ENCODE peak calls at places on chromosomes 4 and X, in seven cellular contexts. One of them, this sample, is unnamed.

GRCh38 chr4:25406081-25406692 is 29.1 kb downstream of the ANAPC4 start:
- DNase-seq in tibial nerve: no peak
- DNase-seq in uterus: peak; percentile 24
- DNase-seq in endothelial cell of umbilical vein: no peak
- DNase-seq in thyroid gland: no peak
- DNase-seq in cardiac muscle cell: no peak
- DNase-seq in body of pancreas: no peak
- DNase-seq in this sample: no peak

GRCh38 chr4:36944227-36944626 is 300.3 kb upstream of the NWD2 start:
- DNase-seq in tibial nerve: no peak
- DNase-seq in uterus: no peak
- DNase-seq in endothelial cell of umbilical vein: no peak
- DNase-seq in thyroid gland: no peak
- DNase-seq in cardiac muscle cell: no peak
- DNase-seq in body of pancreas: no peak
- DNase-seq in this sample: no peak

GRCh38 chr4:28811025-28811424 is 1909.1 kb upstream of the PCDH7 start:
- DNase-seq in tibial nerve: no peak
- DNase-seq in uterus: no peak
- DNase-seq in endothelial cell of umbilical vein: no peak
- DNase-seq in thyroid gland: no peak
- DNase-seq in cardiac muscle cell: no peak
- DNase-seq in body of pancreas: no peak
- DNase-seq in this sample: no peak

GRCh38 chr4:123299212-123299651 is 97.4 kb upstream of the SPRY1 start:
- DNase-seq in tibial nerve: no peak
- DNase-seq in uterus: no peak
- DNase-seq in endothelial cell of umbilical vein: peak; percentile 13
- DNase-seq in thyroid gland: no peak
- DNase-seq in cardiac muscle cell: no peak
- DNase-seq in body of pancreas: no peak
- DNase-seq in this sample: no peak

GRCh38 chr4:22410645-22411247 is 105.1 kb downstream of the ADGRA3 start:
- DNase-seq in tibial nerve: no peak
- DNase-seq in uterus: no peak
- DNase-seq in endothelial cell of umbilical vein: peak; percentile 36
- DNase-seq in thyroid gland: no peak
- DNase-seq in cardiac muscle cell: peak; percentile 32
- DNase-seq in body of pancreas: no peak
- DNase-seq in this sample: no peak

GRCh38 chrX:145848857-145849256 is 31.2 kb downstream of the SLITRK2 start:
- DNase-seq in tibial nerve: no peak
- DNase-seq in uterus: no peak
- DNase-seq in endothelial cell of umbilical vein: no peak
- DNase-seq in thyroid gland: no peak
- DNase-seq in cardiac muscle cell: no peak
- DNase-seq in body of pancreas: no peak
- DNase-seq in this sample: no peak

GRCh38 chr4:141041021-141041476 is 92.2 kb downstream of the RNF150 start:
- DNase-seq in tibial nerve: no peak
- DNase-seq in uterus: no peak
- DNase-seq in endothelial cell of umbilical vein: no peak
- DNase-seq in thyroid gland: no peak
- DNase-seq in cardiac muscle cell: no peak
- DNase-seq in body of pancreas: no peak
- DNase-seq in this sample: no peak

GRCh38 chrX:9530848-9531274 is 66.0 kb downstream of the TBL1X start:
- DNase-seq in tibial nerve: peak; percentile 24
- DNase-seq in uterus: peak; percentile 79
- DNase-seq in endothelial cell of umbilical vein: peak; percentile 68
- DNase-seq in thyroid gland: peak; percentile 77
- DNase-seq in cardiac muscle cell: peak; percentile 94
- DNase-seq in body of pancreas: peak; percentile 75
- DNase-seq in this sample: peak; percentile 71

GRCh38 chr4:38859501-38859900 is 2.9 kb upstream of the TLR6 start:
- DNase-seq in tibial nerve: no peak
- DNase-seq in uterus: no peak
- DNase-seq in endothelial cell of umbilical vein: no peak
- DNase-seq in thyroid gland: no peak
- DNase-seq in cardiac muscle cell: no peak
- DNase-seq in body of pancreas: no peak
- DNase-seq in this sample: no peak

GRCh38 chrX:103918050-103918449 is 44.4 kb upstream of the TMSB15B start:
- DNase-seq in tibial nerve: peak; percentile 14
- DNase-seq in uterus: peak; percentile 57
- DNase-seq in endothelial cell of umbilical vein: peak; percentile 59
- DNase-seq in thyroid gland: peak; percentile 23
- DNase-seq in cardiac muscle cell: peak; percentile 86
- DNase-seq in body of pancreas: peak; percentile 63
- DNase-seq in this sample: peak; percentile 59

GRCh38 chrX:129651756-129652564 is 2.8 kb downstream of the APLN start:
- DNase-seq in tibial nerve: no peak
- DNase-seq in uterus: no peak
- DNase-seq in endothelial cell of umbilical vein: no peak
- DNase-seq in thyroid gland: no peak
- DNase-seq in cardiac muscle cell: peak; percentile 16
- DNase-seq in body of pancreas: no peak
- DNase-seq in this sample: no peak

GRCh38 chr4:103996637-103997036 is 276.9 kb upstream of the TACR3 start:
- DNase-seq in tibial nerve: no peak
- DNase-seq in uterus: no peak
- DNase-seq in endothelial cell of umbilical vein: no peak
- DNase-seq in thyroid gland: peak; percentile 67
- DNase-seq in cardiac muscle cell: peak; percentile 56
- DNase-seq in body of pancreas: peak; percentile 29
- DNase-seq in this sample: peak; percentile 16

GRCh38 chrX:23376581-23376980 is 41.9 kb downstream of the PTCHD1 start:
- DNase-seq in tibial nerve: no peak
- DNase-seq in uterus: no peak
- DNase-seq in endothelial cell of umbilical vein: no peak
- DNase-seq in thyroid gland: no peak
- DNase-seq in cardiac muscle cell: no peak
- DNase-seq in body of pancreas: no peak
- DNase-seq in this sample: no peak

GRCh38 chr4:173514641-173515217 is 15.3 kb downstream of the HAND2 start:
- DNase-seq in tibial nerve: no peak
- DNase-seq in uterus: no peak
- DNase-seq in endothelial cell of umbilical vein: no peak
- DNase-seq in thyroid gland: no peak
- DNase-seq in cardiac muscle cell: no peak
- DNase-seq in body of pancreas: no peak
- DNase-seq in this sample: no peak

GRCh38 chrX:25191403-25191802 is 175.6 kb upstream of the ARX start:
- DNase-seq in tibial nerve: no peak
- DNase-seq in uterus: no peak
- DNase-seq in endothelial cell of umbilical vein: no peak
- DNase-seq in thyroid gland: no peak
- DNase-seq in cardiac muscle cell: no peak
- DNase-seq in body of pancreas: no peak
- DNase-seq in this sample: no peak

GRCh38 chrX:101265869-101266428 is 25.2 kb downstream of the TAF7L start:
- DNase-seq in tibial nerve: no peak
- DNase-seq in uterus: no peak
- DNase-seq in endothelial cell of umbilical vein: peak; percentile 61
- DNase-seq in thyroid gland: no peak
- DNase-seq in cardiac muscle cell: no peak
- DNase-seq in body of pancreas: no peak
- DNase-seq in this sample: no peak

GRCh38 chr4:38805530-38806145 is 1.0 kb upstream of the TLR1 start:
- DNase-seq in tibial nerve: no peak
- DNase-seq in uterus: no peak
- DNase-seq in endothelial cell of umbilical vein: peak; percentile 44
- DNase-seq in thyroid gland: no peak
- DNase-seq in cardiac muscle cell: no peak
- DNase-seq in body of pancreas: no peak
- DNase-seq in this sample: no peak

GRCh38 chrX:33128048-33128805 is 83.1 kb downstream of the DMD start:
- DNase-seq in tibial nerve: no peak
- DNase-seq in uterus: no peak
- DNase-seq in endothelial cell of umbilical vein: no peak
- DNase-seq in thyroid gland: no peak
- DNase-seq in cardiac muscle cell: peak; percentile 19
- DNase-seq in body of pancreas: no peak
- DNase-seq in this sample: no peak

GRCh38 chr4:168059251-168059650 is 33.1 kb upstream of the ANXA10 start:
- DNase-seq in tibial nerve: no peak
- DNase-seq in uterus: no peak
- DNase-seq in endothelial cell of umbilical vein: no peak
- DNase-seq in thyroid gland: no peak
- DNase-seq in cardiac muscle cell: no peak
- DNase-seq in body of pancreas: no peak
- DNase-seq in this sample: no peak

DNA sequence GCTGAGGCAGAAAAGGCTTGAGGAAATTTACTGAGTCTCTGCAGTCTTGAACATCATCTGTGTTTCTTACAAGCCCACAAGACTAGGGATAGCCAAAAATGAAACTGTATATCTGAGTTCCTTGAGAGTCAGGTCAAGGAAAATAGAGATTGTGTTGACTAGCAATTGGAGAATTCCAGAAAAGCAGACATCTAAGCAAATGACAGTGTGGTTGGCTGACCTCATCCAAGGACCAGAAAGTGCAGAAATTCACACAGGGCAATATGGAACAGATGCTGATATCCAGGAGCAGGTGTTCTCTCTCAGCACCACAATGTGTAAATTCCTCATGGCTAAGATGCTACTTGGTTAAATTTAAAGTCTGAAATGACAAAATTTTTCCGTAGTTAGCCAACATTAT is 146.4 kb downstream of the VEGFC start:
- DNase-seq in tibial nerve: no peak
- DNase-seq in uterus: no peak
- DNase-seq in endothelial cell of umbilical vein: no peak
- DNase-seq in thyroid gland: no peak
- DNase-seq in cardiac muscle cell: no peak
- DNase-seq in body of pancreas: no peak
- DNase-seq in this sample: no peak
- TF ChIP-seq CTCF in tibial nerve: no peak
- TF ChIP-seq CTCF in uterus: no peak
- TF ChIP-seq CTCF in endothelial cell of umbilical vein: no peak
- TF ChIP-seq CTCF in thyroid gland: no peak
- TF ChIP-seq CTCF in cardiac muscle cell: no peak
- TF ChIP-seq CTCF in body of pancreas: no peak
- TF ChIP-seq CTCF in this sample: no peak

GRCh38 chrX:39574178-39574577 is 523.6 kb downstream of the BCOR start:
- DNase-seq in tibial nerve: no peak
- DNase-seq in uterus: no peak
- DNase-seq in endothelial cell of umbilical vein: no peak
- DNase-seq in thyroid gland: no peak
- DNase-seq in cardiac muscle cell: no peak
- DNase-seq in body of pancreas: no peak
- DNase-seq in this sample: no peak
- H3K27me3 ChIP-seq in tibial nerve: no peaks in the 10 kb centered on the region
- H3K27me3 ChIP-seq in uterus: no peaks in the 10 kb centered on the region
- H3K27me3 ChIP-seq in endothelial cell of umbilical vein: no peaks in the 10 kb centered on the region
- H3K27me3 ChIP-seq in thyroid gland: no peaks in the 10 kb centered on the region
- H3K27me3 ChIP-seq in cardiac muscle cell: no peaks in the 10 kb centered on the region
- H3K27me3 ChIP-seq in body of pancreas: no peaks in the 10 kb centered on the region
- H3K27me3 ChIP-seq in this sample: no peaks in the 10 kb centered on the region

GRCh38 chrX:41970419-41970818 is 47.1 kb upstream of the CASK start:
- DNase-seq in tibial nerve: no peak
- DNase-seq in uterus: no peak
- DNase-seq in endothelial cell of umbilical vein: no peak
- DNase-seq in thyroid gland: no peak
- DNase-seq in cardiac muscle cell: no peak
- DNase-seq in body of pancreas: no peak
- DNase-seq in this sample: no peak

GRCh38 chrX:41973208-41973607 is 49.9 kb upstream of the CASK start:
- DNase-seq in tibial nerve: no peak
- DNase-seq in uterus: no peak
- DNase-seq in endothelial cell of umbilical vein: no peak
- DNase-seq in thyroid gland: no peak
- DNase-seq in cardiac muscle cell: no peak
- DNase-seq in body of pancreas: no peak
- DNase-seq in this sample: no peak

DNA sequence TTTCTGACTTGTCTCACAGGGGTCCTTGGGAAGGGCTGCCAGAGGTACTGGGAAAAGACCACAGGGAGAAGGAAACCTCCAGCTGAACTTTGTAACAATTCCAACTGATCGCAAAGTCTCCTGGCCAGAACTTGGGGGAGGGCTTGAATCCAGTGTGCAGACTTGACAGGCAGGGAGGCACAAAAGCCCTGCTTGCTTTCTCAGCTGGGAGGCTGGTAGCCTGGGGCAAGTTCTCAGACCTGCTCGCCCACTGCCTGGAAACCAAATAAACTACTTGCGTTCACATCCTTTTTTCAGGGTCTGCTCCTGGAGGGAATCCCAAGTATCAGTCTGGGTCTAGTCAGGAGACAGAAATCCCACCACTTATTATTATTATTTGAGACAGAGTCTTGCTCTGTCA is 48.0 kb upstream of the CASK start:
- DNase-seq in tibial nerve: no peak
- DNase-seq in uterus: no peak
- DNase-seq in endothelial cell of umbilical vein: no peak
- DNase-seq in thyroid gland: no peak
- DNase-seq in cardiac muscle cell: no peak
- DNase-seq in body of pancreas: no peak
- DNase-seq in this sample: peak; percentile 51
- H3K4me3 ChIP-seq in tibial nerve: no peak overlapping the region
- H3K4me3 ChIP-seq in uterus: no peak overlapping the region
- H3K4me3 ChIP-seq in endothelial cell of umbilical vein: no peak overlapping the region
- H3K4me3 ChIP-seq in thyroid gland: no peak overlapping the region
- H3K4me3 ChIP-seq in cardiac muscle cell: no peak overlapping the region
- H3K4me3 ChIP-seq in body of pancreas: no peak overlapping the region
- H3K4me3 ChIP-seq in this sample: no peak overlapping the region

GRCh38 chr4:163611784-163612445 is 117.4 kb downstream of the TMA16 start:
- DNase-seq in tibial nerve: no peak
- DNase-seq in uterus: no peak
- DNase-seq in endothelial cell of umbilical vein: no peak
- DNase-seq in thyroid gland: no peak
- DNase-seq in cardiac muscle cell: no peak
- DNase-seq in body of pancreas: no peak
- DNase-seq in this sample: no peak

GRCh38 chr4:163612762-163613161 is 118.3 kb downstream of the TMA16 start:
- DNase-seq in tibial nerve: no peak
- DNase-seq in uterus: no peak
- DNase-seq in endothelial cell of umbilical vein: no peak
- DNase-seq in thyroid gland: no peak
- DNase-seq in cardiac muscle cell: no peak
- DNase-seq in body of pancreas: no peak
- DNase-seq in this sample: no peak

GRCh38 chr4:163609046-163609445 is 114.6 kb downstream of the TMA16 start:
- DNase-seq in tibial nerve: no peak
- DNase-seq in uterus: no peak
- DNase-seq in endothelial cell of umbilical vein: no peak
- DNase-seq in thyroid gland: no peak
- DNase-seq in cardiac muscle cell: no peak
- DNase-seq in body of pancreas: no peak
- DNase-seq in this sample: no peak

GRCh38 chr4:163610642-163611041 is 116.2 kb downstream of the TMA16 start:
- DNase-seq in tibial nerve: no peak
- DNase-seq in uterus: no peak
- DNase-seq in endothelial cell of umbilical vein: no peak
- DNase-seq in thyroid gland: no peak
- DNase-seq in cardiac muscle cell: no peak
- DNase-seq in body of pancreas: no peak
- DNase-seq in this sample: no peak

DNA sequence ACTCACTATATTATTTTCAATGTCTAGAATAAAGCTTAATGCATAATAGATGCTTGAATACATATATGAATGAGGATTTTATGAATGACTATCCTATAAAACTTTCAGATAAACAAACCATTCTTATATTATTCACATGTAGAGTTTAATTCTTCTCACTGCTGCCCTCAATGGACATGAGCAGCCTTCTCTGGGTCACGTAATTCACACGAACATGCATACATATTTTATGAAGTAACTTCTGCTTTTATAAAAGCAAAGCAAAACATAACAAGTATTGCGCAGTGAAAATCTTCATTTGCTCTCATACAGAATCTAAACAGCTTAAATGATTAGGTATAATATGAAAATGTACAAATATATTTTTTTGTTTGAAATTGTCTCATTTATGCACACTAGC is 116.7 kb downstream of the TMA16 start:
- DNase-seq in tibial nerve: no peak
- DNase-seq in uterus: no peak
- DNase-seq in endothelial cell of umbilical vein: no peak
- DNase-seq in thyroid gland: no peak
- DNase-seq in cardiac muscle cell: no peak
- DNase-seq in body of pancreas: no peak
- DNase-seq in this sample: no peak
- TF ChIP-seq CTCF in tibial nerve: no peak
- TF ChIP-seq CTCF in uterus: no peak
- TF ChIP-seq CTCF in endothelial cell of umbilical vein: no peak
- TF ChIP-seq CTCF in thyroid gland: no peak
- TF ChIP-seq CTCF in cardiac muscle cell: no peak
- TF ChIP-seq CTCF in body of pancreas: no peak
- TF ChIP-seq CTCF in this sample: no peak

This sample was measured in Caco-2.